ENCODE peak calls at places on chromosomes 4 and X, in eight cellular contexts. H, T, C, M, S, X, Y and A are unnamed samples.

GRCh38 chrX:40039887-40040286 is 57.9 kb downstream of the BCOR start:
- DNase-seq in T (no peak), C (no peak), X (no peak), M (no peak), Y (no peak), H (no peak), S (no peak), A (no peak)

GRCh38 chr4:56406151-56406550 is 18.9 kb upstream of the AASDH start:
- DNase-seq in T (no peak), M (no peak), S (no peak), X (no peak), H (no peak), Y (no peak), C (no peak), A (no peak)

GRCh38 chr4:86841309-86841708 is 7.9 kb downstream of the SLC10A6 start:
- DNase-seq in Y (no peak), S (no peak), T (no peak), H (no peak), M (no peak), C (no peak), X (no peak), A (no peak)

GRCh38 chrX:150358651-150359050 is 4.5 kb upstream of the MAMLD1 start:
- DNase-seq in T (no peak), C (no peak), Y (no peak), S (no peak), X (no peak), H (no peak), M (no peak), A (no peak)

GRCh38 chr4:55216871-55217635 is 91.7 kb upstream of the KDR start:
- DNase-seq in Y (no peak), C (no peak), S (no peak), T (no peak), X (no peak), H (no peak), M (no peak), A (no peak)

GRCh38 chrX:41923925-41924693 is 755 bp upstream of the CASK start:
- DNase-seq in C (no peak), X (no peak), M (peak), Y (no peak), H (no peak), T (no peak), S (peak), A (no peak)

GRCh38 chrX:53287493-53288138 is 6.2 kb upstream of the IQSEC2 start:
- DNase-seq in T (no peak), X (no peak), H (peak), M (peak), S (peak), C (no peak), Y (no peak), A (no peak)

GRCh38 chrX:12950851-12951589 is 23.9 kb upstream of the TMSB4X start:
- DNase-seq in T (no peak), C (no peak), X (no peak), S (no peak), H (peak), M (peak), Y (no peak), A (no peak)

GRCh38 chr4:168634276-168634802 is 137.5 kb downstream of the PALLD start:
- DNase-seq in M (no peak), T (peak), H (no peak), X (peak), S (no peak), Y (no peak), C (no peak), A (no peak)

GRCh38 chr4:40721730-40722171 is 28.0 kb upstream of the NSUN7 start:
- DNase-seq in T (no peak), S (no peak), H (no peak), X (no peak), C (no peak), Y (no peak), M (no peak), A (no peak)

GRCh38 chrX:75546724-75547123 is 23.9 kb upstream of the ZDHHC15 start:
- DNase-seq in X (no peak), Y (no peak), C (no peak), M (no peak), H (no peak), S (no peak), T (no peak), A (no peak)

GRCh38 chrX:100662791-100663190 is 18.8 kb downstream of the SRPX2 start:
- DNase-seq in S (no peak), M (no peak), T (no peak), X (no peak), H (no peak), C (no peak), Y (no peak), A (no peak)

GRCh38 chr4:113610542-113610941 is 151.0 kb downstream of the CAMK2D start:
- DNase-seq in T (no peak), C (no peak), S (peak), X (no peak), H (no peak), M (no peak), Y (no peak), A (no peak)

GRCh38 chr4:138632856-138633255 is 382.7 kb upstream of the NOCT start:
- DNase-seq in X (no peak), T (no peak), M (no peak), S (no peak), H (no peak), C (no peak), Y (no peak), A (no peak)

GRCh38 chrX:147894332-147894870 is 17.3 kb upstream of the FMR1 start:
- DNase-seq in M (no peak), S (no peak), C (no peak), X (no peak), H (no peak), Y (no peak), T (no peak), A (no peak)

GRCh38 chr4:148834804-148835598 is 392.8 kb upstream of the NR3C2 start:
- DNase-seq in S (no peak), H (no peak), T (no peak), C (peak), M (no peak), X (no peak), Y (no peak), A (no peak)

GRCh38 chr4:74004668-74005067 is 6.2 kb upstream of the CXCL5 start:
- DNase-seq in T (no peak), C (no peak), H (no peak), Y (no peak), S (no peak), M (no peak), X (no peak), A (no peak)

GRCh38 chr4:165394275-165394674 is 15.5 kb downstream of the CPE start:
- DNase-seq in S (no peak), T (no peak), C (no peak), H (no peak), X (no peak), M (no peak), Y (no peak), A (no peak)

GRCh38 chrX:21398424-21398823 is 24.2 kb downstream of the CNKSR2 start:
- DNase-seq in H (no peak), C (no peak), Y (no peak), X (no peak), M (no peak), S (no peak), T (no peak), A (no peak)

GRCh38 chr4:127140306-127140705 is 492.5 kb upstream of the INTU start:
- DNase-seq in M (no peak), Y (no peak), C (no peak), X (no peak), H (no peak), S (no peak), T (no peak), A (no peak)

GRCh38 chr4:155734065-155734464 is 24.8 kb upstream of the GUCY1B1 start:
- DNase-seq in C (no peak), T (peak), S (peak), H (no peak), X (no peak), Y (no peak), M (no peak), A (no peak)

GRCh38 chr4:38917481-38918025 is 49.9 kb downstream of the FAM114A1 start:
- DNase-seq in Y (no peak), S (no peak), X (no peak), H (no peak), M (no peak), C (no peak), T (no peak), A (no peak)

GRCh38 chr4:3257691-3258482 is 8.9 kb downstream of the MSANTD1 start:
- DNase-seq in C (no peak), X (no peak), T (no peak), H (no peak), S (peak), M (no peak), Y (no peak), A (peak)